ENCODE peak calls at places on chromosomes 16 and 17, in seven cellular contexts. H, P, N, O, S, Q and W are unnamed samples.

GRCh38 chr17:74573169-74573568 is 5.9 kb upstream of the CD300H start:
- DNase-seq in S (no peak), O (no peak), Q (no peak), H (no peak), N (no peak), P (no peak), W (no peak)

GRCh38 chr16:73735018-73735417 is 561.6 kb upstream of the PSMD7 start:
- DNase-seq in Q (peak), O (peak), P (no peak), H (no peak), N (no peak), S (no peak), W (peak)

GRCh38 chr17:38464251-38464722 is 36.0 kb downstream of the ARHGAP23 start:
- DNase-seq in O (no peak), Q (no peak), N (no peak), P (no peak), S (peak), H (no peak), W (no peak)

GRCh38 chr17:57485566-57485865 is 229.2 kb downstream of the MSI2 start:
- DNase-seq in O (no peak), H (no peak), P (no peak), Q (no peak), N (no peak), S (no peak), W (no peak)

GRCh38 chr17:13646969-13647368 is 45.2 kb upstream of the HS3ST3A1 start:
- DNase-seq in Q (peak), H (no peak), O (no peak), P (no peak), N (no peak), S (peak), W (no peak)

GRCh38 chr17:2928294-2928890 is 132.2 kb downstream of the RAP1GAP2 start:
- DNase-seq in N (no peak), S (no peak), P (no peak), O (no peak), H (no peak), Q (no peak), W (no peak)

GRCh38 chr17:11144358-11145233 is 96.4 kb upstream of the SHISA6 start:
- DNase-seq in Q (peak), H (peak), P (peak), S (no peak), O (peak), N (no peak), W (no peak)

GRCh38 chr17:40886090-40886489 is 1.0 kb upstream of the KRT20 start:
- DNase-seq in N (peak), Q (no peak), O (no peak), P (no peak), S (no peak), H (no peak), W (no peak)

GRCh38 chr17:77852666-77853207 is 105.8 kb upstream of the TNRC6C start:
- DNase-seq in P (no peak), S (no peak), N (no peak), O (no peak), H (no peak), Q (no peak), W (no peak)

GRCh38 chr16:53515259-53515658 is 12.2 kb upstream of the AKTIP start:
- DNase-seq in Q (no peak), O (no peak), N (no peak), P (no peak), S (no peak), H (no peak), W (no peak)

GRCh38 chr16:74770826-74771526 is 3.6 kb downstream of the FA2H start:
- DNase-seq in N (no peak), O (no peak), Q (no peak), P (no peak), S (no peak), H (no peak), W (no peak)

GRCh38 chr17:76199466-76199865 is 40.8 kb downstream of the RNF157 start:
- DNase-seq in Q (no peak), N (no peak), O (no peak), H (no peak), P (no peak), S (no peak), W (no peak)

GRCh38 chr16:3106205-3106928 is 6.0 kb upstream of the ZNF205 start:
- DNase-seq in S (peak), O (peak), H (peak), P (peak), N (peak), Q (peak), W (peak)

GRCh38 chr16:66581246-66581952 is 2.1 kb downstream of the CMTM2 start:
- DNase-seq in H (no peak), O (no peak), P (no peak), N (no peak), S (no peak), Q (peak), W (no peak)

GRCh38 chr17:298791-299450 is 53.7 kb downstream of the RPH3AL start:
- DNase-seq in S (no peak), P (no peak), H (no peak), O (no peak), N (no peak), Q (no peak), W (no peak)

GRCh38 chr17:79983456-79983855 is 52.2 kb downstream of the TBC1D16 start:
- DNase-seq in Q (no peak), P (no peak), O (no peak), N (no peak), H (no peak), S (no peak), W (no peak)

GRCh38 chr16:24975428-24975889 is 39.7 kb downstream of the ARHGAP17 start:
- DNase-seq in S (peak), O (peak), H (no peak), N (no peak), Q (no peak), P (no peak), W (no peak)

GRCh38 chr16:8859913-8860881 is 8.6 kb downstream of the CARHSP1 start:
- DNase-seq in N (no peak), P (no peak), S (peak), O (peak), H (no peak), Q (peak), W (no peak)

GRCh38 chr17:81254955-81255717 is 16.0 kb downstream of the NDUFAF8 start:
- DNase-seq in Q (peak), O (peak), H (peak), N (peak), S (peak), P (peak), W (peak)

GRCh38 chr17:74642995-74643394 is 19.5 kb upstream of the CD300E start:
- DNase-seq in S (no peak), N (no peak), H (no peak), Q (no peak), P (no peak), O (no peak), W (no peak)

GRCh38 chr16:47847220-47847970 is 308.4 kb downstream of the ABCC12 start:
- DNase-seq in O (no peak), S (no peak), H (no peak), N (no peak), P (no peak), Q (peak), W (no peak)

GRCh38 chr17:72302735-72303134 is 181.9 kb downstream of the SOX9 start:
- DNase-seq in H (no peak), Q (no peak), S (no peak), O (no peak), N (no peak), P (no peak), W (no peak)

GRCh38 chr16:49437344-49437743 is 63.7 kb downstream of the C16orf78 start:
- DNase-seq in N (no peak), Q (no peak), P (no peak), O (no peak), H (no peak), S (no peak), W (no peak)

GRCh38 chr17:64004903-64005733 is 7.0 kb downstream of the PRR29 start:
- DNase-seq in H (no peak), Q (no peak), S (no peak), O (no peak), P (no peak), N (peak), W (no peak)

GRCh38 chr16:69490707-69491324 is 66.4 kb downstream of the CYB5B start:
- DNase-seq in P (no peak), N (no peak), H (no peak), S (peak), Q (no peak), O (no peak), W (no peak)

GRCh38 chr17:71959129-71959528 is 161.7 kb upstream of the SOX9 start:
- DNase-seq in N (no peak), O (no peak), P (peak), S (peak), Q (peak), H (peak), W (no peak)

GRCh38 chr16:83771306-83771942 is 36.4 kb upstream of the HSBP1 start:
- DNase-seq in Q (no peak), P (peak), N (peak), S (no peak), H (no peak), O (no peak), W (no peak)

GRCh38 chr17:37483311-37484039 is 6.2 kb upstream of the DUSP14 start:
- DNase-seq in Q (peak), P (no peak), N (no peak), O (no peak), S (peak), H (no peak), W (peak)

GRCh38 chr16:3149630-3150345 is 15.0 kb downstream of the ZNF213 start:
- DNase-seq in P (peak), O (peak), N (peak), H (peak), Q (peak), S (peak), W (no peak)

GRCh38 chr17:27810211-27810901 is 10.0 kb upstream of the NOS2 start:
- DNase-seq in N (no peak), S (no peak), P (no peak), H (no peak), O (no peak), Q (no peak), W (no peak)

GRCh38 chr17:41689497-41690299 is 1.0 kb downstream of the EIF1 start:
- DNase-seq in Q (peak), H (peak), N (peak), O (peak), P (no peak), S (peak), W (peak)

GRCh38 chr16:10752843-10753523 is 9.3 kb downstream of the NUBP1 start:
- DNase-seq in S (no peak), O (no peak), H (no peak), P (no peak), Q (no peak), N (no peak), W (no peak)